ENCODE peak calls at places on chromosomes 4 and X, in five cellular contexts. Z is stimulated activated CD8-positive, alpha-beta memory T cell treated with anti-CD3 and anti-CD28 coated beads, Interleukin-4, amount 100 ng/mL, for 1 hour; W is smooth muscle cell of the brain vasculature; F is NCI-H1092 treated with DMSO at 0.1 percent for 48 hours; O is GM13977. H is an unnamed sample.

GRCh38 chr4:144656857-144657256 is 10.9 kb downstream of the HHIP start:
- DNase-seq in Z (no peak), W (no peak), F (no peak), O (no peak), H (no peak)

GRCh38 chr4:108205859-108206258 is 37.1 kb upstream of the LEF1 start:
- DNase-seq in Z (no peak), W (no peak), F (no peak), O (no peak), H (no peak)

GRCh38 chr4:26183017-26183416 is 137.8 kb upstream of the RBPJ start:
- DNase-seq in Z (no peak), W (no peak), F (no peak), O (no peak), H (no peak)

GRCh38 chrX:118350715-118351114 is 4.8 kb downstream of the WDR44 start:
- DNase-seq in Z (no peak), W (no peak), F (no peak), O (no peak), H (no peak)

GRCh38 chr4:55742655-55743191 is 76.9 kb upstream of the EXOC1L start:
- DNase-seq in Z (no peak), W (peak), F (no peak), O (no peak), H (no peak)

GRCh38 chr4:167428172-167428571 is 193.9 kb upstream of the SPOCK3 start:
- DNase-seq in Z (no peak), W (no peak), F (no peak), O (no peak), H (no peak)

GRCh38 chr4:32207456-32207855 is 1487.3 kb downstream of the PCDH7 start:
- DNase-seq in Z (no peak), W (no peak), F (no peak), O (no peak), H (no peak)

GRCh38 chr4:56082809-56083208 is 134.1 kb downstream of the CEP135 start:
- DNase-seq in Z (no peak), W (no peak), F (no peak), O (no peak), H (no peak)

GRCh38 chr4:56316011-56316650 is 71.2 kb downstream of the AASDH start:
- DNase-seq in Z (no peak), W (no peak), F (no peak), O (no peak), H (no peak)

GRCh38 chr4:139191373-139191772 is 14.4 kb upstream of the ELF2 start:
- DNase-seq in Z (no peak), W (no peak), F (no peak), O (no peak), H (no peak)

GRCh38 chr4:37454263-37454800 is 209.8 kb downstream of the NWD2 start:
- DNase-seq in Z (no peak), W (no peak), F (no peak), O (peak), H (no peak)

GRCh38 chrX:31314921-31315320 is 243.1 kb upstream of the FTHL17 start:
- DNase-seq in Z (no peak), W (no peak), F (no peak), O (no peak), H (no peak)

GRCh38 chr4:151991884-151992166 is 231.0 kb upstream of the GATB start:
- DNase-seq in Z (no peak), W (no peak), F (no peak), O (no peak), H (no peak)

GRCh38 chrX:153639177-153640044 is 7.6 kb upstream of the DUSP9 start:
- DNase-seq in Z (no peak), W (no peak), F (no peak), O (peak), H (no peak)

H was measured in HFF-Myc.